ENCODE peak calls at places on chromosome 10, in four cellular contexts. W, E, Y and N are unnamed samples.

GRCh38 chr10:127871631-127872010 is 21.1 kb downstream of the CLRN3 start:
- DNase-seq in Y (no peak), W (no peak), E (no peak), N (no peak)

GRCh38 chr10:12843296-12843945 is 158.1 kb downstream of the CCDC3 start:
- DNase-seq in E (no peak), W (no peak), Y (no peak), N (no peak)

GRCh38 chr10:49290607-49291006 is 8.4 kb upstream of the C10orf71 start:
- DNase-seq in W (no peak), E (no peak), Y (no peak), N (no peak)

GRCh38 chr10:5449823-5450222 is 37.5 kb downstream of the NET1 start:
- DNase-seq in E (no peak), W (peak), Y (peak), N (no peak)

GRCh38 chr10:86291616-86292340 is 74.8 kb downstream of the GRID1 start:
- DNase-seq in W (no peak), Y (no peak), E (no peak), N (no peak)

GRCh38 chr10:5528989-5529701 is 4.4 kb downstream of the CALML3 start:
- DNase-seq in E (no peak), Y (no peak), W (no peak), N (no peak)

GRCh38 chr10:71996598-71997371 is 32.6 kb downstream of the CHST3 start:
- DNase-seq in E (no peak), W (no peak), Y (no peak), N (no peak)

GRCh38 chr10:949446-949845 is 17.9 kb upstream of the LARP4B start:
- DNase-seq in E (no peak), W (no peak), Y (no peak), N (no peak)

GRCh38 chr10:70584941-70585544 is 17.5 kb downstream of the PRF1 start:
- DNase-seq in E (no peak), W (peak), Y (peak), N (no peak)

GRCh38 chr10:89440262-89440661 is 25.9 kb downstream of the IFIT5 start:
- DNase-seq in E (no peak), Y (no peak), W (no peak), N (no peak)

GRCh38 chr10:125037145-125037544 is 95.2 kb downstream of the ZRANB1 start:
- DNase-seq in W (no peak), Y (peak), E (peak), N (no peak)

DNA sequence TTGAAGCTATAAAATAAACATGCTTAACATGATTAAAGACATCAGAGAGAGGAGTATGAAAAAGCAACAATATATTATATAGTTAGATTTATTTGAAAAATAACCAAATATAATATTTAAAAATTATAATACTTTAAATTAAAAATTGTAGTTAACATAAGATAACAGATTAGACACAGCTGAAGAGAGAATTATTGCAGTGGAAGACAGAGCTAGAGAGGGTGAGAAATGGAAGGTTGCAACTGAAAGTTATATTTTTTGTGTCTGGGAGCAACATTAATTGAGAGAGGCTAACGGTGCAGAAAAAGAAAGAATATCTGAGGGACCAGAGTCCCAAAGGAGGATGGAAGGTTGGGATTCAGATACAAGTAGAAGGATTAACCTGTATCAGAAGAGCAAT is 548.9 kb upstream of the FZD8 start:
- DNase-seq in W (no peak), E (no peak), Y (no peak), N (no peak)
- TF ChIP-seq CHD4 in W (no peak), E (no peak), Y (no peak), N (no peak)

DNA sequence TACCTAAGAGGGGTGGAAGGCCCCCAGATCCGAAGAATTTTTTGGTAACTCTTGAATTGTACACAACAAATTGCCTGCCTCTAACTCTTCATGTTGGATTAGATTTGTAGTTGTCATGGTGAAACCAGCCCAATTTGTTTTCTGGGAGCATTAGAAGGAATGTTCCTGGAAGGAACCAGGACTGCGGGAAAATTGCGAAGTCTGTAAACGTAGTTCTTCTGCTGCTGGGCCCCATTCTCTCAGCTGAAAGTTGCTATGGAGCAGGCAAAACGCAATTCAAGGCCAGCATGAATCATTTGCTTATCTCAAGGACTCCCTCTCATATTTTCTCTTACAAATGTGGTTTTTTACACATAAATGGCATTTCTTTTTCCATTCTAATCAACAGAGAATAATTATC is 124.7 kb upstream of the TMEM72 start:
- DNase-seq in W (no peak), E (no peak), Y (no peak), N (no peak)
- TF ChIP-seq CHD4 in W (no peak), E (no peak), Y (no peak), N (no peak)

GRCh38 chr10:95332666-95333249 is 42.0 kb upstream of the PDLIM1 start:
- DNase-seq in Y (no peak), E (no peak), W (no peak), N (no peak)

GRCh38 chr10:95336702-95337101 is 45.9 kb upstream of the PDLIM1 start:
- DNase-seq in Y (no peak), E (no peak), W (peak), N (no peak)

GRCh38 chr10:95335933-95336699 is 45.3 kb upstream of the PDLIM1 start:
- DNase-seq in W (no peak), E (no peak), Y (peak), N (no peak)

GRCh38 chr10:95334793-95335120 is 44.0 kb upstream of the PDLIM1 start:
- DNase-seq in W (no peak), E (no peak), Y (no peak), N (no peak)

DNA sequence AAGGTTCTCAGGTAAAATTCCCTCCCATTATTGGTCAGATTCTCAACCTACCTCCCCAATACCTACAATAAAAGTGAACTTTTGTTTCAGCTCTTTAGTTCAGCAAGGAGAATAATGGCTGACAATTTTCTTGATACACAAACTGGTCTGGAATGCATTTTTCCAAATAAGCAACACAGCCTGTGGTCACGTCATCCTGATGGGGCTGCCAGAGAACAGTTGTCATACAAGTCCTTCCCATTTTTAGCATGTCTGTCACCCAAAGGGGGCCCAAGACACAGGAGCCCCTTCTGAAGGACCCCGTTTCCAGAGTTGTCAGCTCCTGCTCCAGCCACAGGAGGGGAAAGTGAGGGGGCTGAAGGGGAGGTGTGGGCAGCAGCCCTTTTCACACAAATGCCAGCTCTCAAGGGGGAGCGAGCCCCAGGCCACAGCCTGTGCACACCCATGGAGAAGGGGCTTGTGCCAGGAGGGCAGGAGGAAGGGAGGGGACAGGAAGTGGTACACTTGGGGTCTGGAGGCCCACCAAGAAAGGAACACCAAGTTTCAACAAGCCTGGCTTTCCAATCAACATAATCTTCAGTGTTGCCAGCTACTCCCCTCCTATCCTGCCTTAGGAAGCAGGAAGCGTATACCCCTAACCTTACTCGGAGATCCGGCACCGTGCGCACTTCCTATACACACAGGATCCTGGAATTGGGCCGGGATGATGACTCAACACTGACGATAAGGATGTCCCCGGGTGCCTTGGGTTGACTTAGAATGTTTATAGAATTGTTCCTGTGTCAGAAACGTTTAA is 43.4 kb upstream of the PDLIM1 start:
- DNase-seq in Y (no peak), E (peak), W (no peak), N (no peak)
- TF ChIP-seq CHD4 in Y (no peak), E (no peak), W (no peak), N (no peak)

GRCh38 chr10:24762161-24762924 is 38.7 kb upstream of the ARHGAP21 start:
- DNase-seq in E (no peak), Y (no peak), W (no peak), N (no peak)
- TF ChIP-seq CHD4 in E (no peak), Y (no peak), W (no peak), N (no peak)

DNA sequence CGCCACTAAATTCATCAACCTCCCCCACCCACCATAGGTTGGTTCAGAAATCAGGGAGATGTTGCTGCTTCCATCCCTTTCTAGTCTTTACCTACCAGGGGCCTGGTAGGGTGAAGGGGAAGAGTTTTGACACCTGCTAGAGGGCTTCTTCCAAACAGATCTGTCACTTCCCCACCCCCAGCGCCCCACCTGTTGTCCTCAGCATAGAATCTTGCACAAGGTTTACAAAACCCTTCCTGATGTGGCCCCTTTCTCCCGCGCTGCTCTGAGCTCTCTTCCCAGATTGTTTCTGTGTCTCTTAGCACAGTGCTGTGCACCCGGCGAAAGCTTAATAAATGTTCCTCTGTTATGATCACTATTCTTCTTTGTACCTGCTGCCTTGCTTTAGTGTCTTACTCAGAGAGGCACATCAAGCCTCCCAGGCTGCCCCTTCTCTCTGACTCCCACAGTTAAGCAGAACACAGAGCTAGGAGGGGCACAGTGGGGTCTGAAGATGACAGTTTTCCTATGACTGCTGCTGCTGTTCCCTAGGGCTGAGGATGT is 11.2 kb upstream of the C10orf95 start:
- DNase-seq in Y (no peak), E (no peak), W (no peak), N (no peak)
- TF ChIP-seq CHD4 in Y (no peak), E (no peak), W (no peak), N (no peak)

GRCh38 chr10:22702348-22702747 is 12.0 kb downstream of the PIP4K2A start:
- DNase-seq in Y (no peak), W (peak), E (no peak), N (no peak)
- TF ChIP-seq CHD4 in Y (no peak), W (no peak), E (no peak), N (no peak)

GRCh38 chr10:64760371-64760770 is 1239.2 kb downstream of the REEP3 start:
- DNase-seq in W (no peak), E (no peak), Y (no peak), N (no peak)

GRCh38 chr10:64762861-64763260 is 1241.7 kb downstream of the REEP3 start:
- DNase-seq in E (no peak), W (no peak), Y (no peak), N (no peak)
- TF ChIP-seq CHD4 in E (no peak), W (no peak), Y (no peak), N (no peak)